ENCODE peak calls at places on chromosomes 12 and 14, in six cellular contexts. One of them, this sample, is unnamed. For H3K4me1, the result is how much of the 10 kb centered on the place peaks cover.

GRCh38 chr12:62860501-62861156 is 74.3 kb downstream of the PPM1H start:
- DNase-seq in neural progenitor cell: no peak
- DNase-seq in colonic mucosa: no peak
- DNase-seq in lung: no peak
- DNase-seq in tibial artery: no peak
- DNase-seq in heart left ventricle: no peak
- DNase-seq in this sample: no peak

GRCh38 chr12:119693006-119693405 is 25.1 kb downstream of the PRKAB1 start:
- DNase-seq in neural progenitor cell: no peak
- DNase-seq in colonic mucosa: peak
- DNase-seq in lung: peak
- DNase-seq in tibial artery: peak
- DNase-seq in heart left ventricle: peak
- DNase-seq in this sample: peak

GRCh38 chr14:106044949-106045596 is 518.7 kb downstream of the TMEM121 start:
- DNase-seq in neural progenitor cell: no peak
- DNase-seq in colonic mucosa: peak
- DNase-seq in lung: no peak
- DNase-seq in tibial artery: peak
- DNase-seq in heart left ventricle: peak
- DNase-seq in this sample: peak

GRCh38 chr12:131067993-131068942 is 114.6 kb downstream of the ADGRD1 start:
- DNase-seq in neural progenitor cell: no peak
- DNase-seq in colonic mucosa: no peak
- DNase-seq in lung: no peak
- DNase-seq in tibial artery: peak
- DNase-seq in heart left ventricle: peak
- DNase-seq in this sample: no peak

GRCh38 chr12:30973830-30974229 is 47.3 kb downstream of the TSPAN11 start:
- DNase-seq in neural progenitor cell: no peak
- DNase-seq in colonic mucosa: no peak
- DNase-seq in lung: no peak
- DNase-seq in tibial artery: no peak
- DNase-seq in heart left ventricle: no peak
- DNase-seq in this sample: no peak

GRCh38 chr12:91326043-91327027 is 143.7 kb upstream of the DCN start:
- DNase-seq in neural progenitor cell: peak
- DNase-seq in colonic mucosa: peak
- DNase-seq in lung: peak
- DNase-seq in tibial artery: peak
- DNase-seq in heart left ventricle: peak
- DNase-seq in this sample: peak

GRCh38 chr14:34331728-34332623 is 130.1 kb downstream of the SPTSSA start:
- DNase-seq in neural progenitor cell: peak
- DNase-seq in colonic mucosa: peak
- DNase-seq in lung: peak
- DNase-seq in tibial artery: peak
- DNase-seq in heart left ventricle: peak
- DNase-seq in this sample: peak

GRCh38 chr12:42862055-42862454 is 272.5 kb upstream of the PRICKLE1 start:
- DNase-seq in neural progenitor cell: no peak
- DNase-seq in colonic mucosa: no peak
- DNase-seq in lung: no peak
- DNase-seq in tibial artery: no peak
- DNase-seq in heart left ventricle: no peak
- DNase-seq in this sample: no peak

GRCh38 chr12:93025145-93026103 is 96.3 kb upstream of the EEA1 start:
- DNase-seq in neural progenitor cell: peak
- DNase-seq in colonic mucosa: no peak
- DNase-seq in lung: no peak
- DNase-seq in tibial artery: no peak
- DNase-seq in heart left ventricle: no peak
- DNase-seq in this sample: no peak

GRCh38 chr12:88493651-88494050 is 86.6 kb downstream of the KITLG start:
- DNase-seq in neural progenitor cell: no peak
- DNase-seq in colonic mucosa: no peak
- DNase-seq in lung: no peak
- DNase-seq in tibial artery: no peak
- DNase-seq in heart left ventricle: no peak
- DNase-seq in this sample: no peak

GRCh38 chr12:130879212-130879686 is 7.4 kb downstream of the RAN start:
- DNase-seq in neural progenitor cell: no peak
- DNase-seq in colonic mucosa: no peak
- DNase-seq in lung: no peak
- DNase-seq in tibial artery: no peak
- DNase-seq in heart left ventricle: no peak
- DNase-seq in this sample: peak

GRCh38 chr12:67592228-67593011 is 56.1 kb upstream of the DYRK2 start:
- DNase-seq in neural progenitor cell: no peak
- DNase-seq in colonic mucosa: peak
- DNase-seq in lung: no peak
- DNase-seq in tibial artery: no peak
- DNase-seq in heart left ventricle: no peak
- DNase-seq in this sample: no peak

GRCh38 chr12:50268482-50268881 is 14.8 kb downstream of the LIMA1 start:
- DNase-seq in neural progenitor cell: no peak
- DNase-seq in colonic mucosa: no peak
- DNase-seq in lung: no peak
- DNase-seq in tibial artery: no peak
- DNase-seq in heart left ventricle: no peak
- DNase-seq in this sample: no peak

GRCh38 chr12:49917126-49917787 is 13.6 kb upstream of the FAIM2 start:
- DNase-seq in neural progenitor cell: no peak
- DNase-seq in colonic mucosa: no peak
- DNase-seq in lung: no peak
- DNase-seq in tibial artery: no peak
- DNase-seq in heart left ventricle: no peak
- DNase-seq in this sample: no peak

GRCh38 chr14:95458459-95458858 is 58.0 kb downstream of the SYNE3 start:
- DNase-seq in neural progenitor cell: no peak
- DNase-seq in colonic mucosa: no peak
- DNase-seq in lung: no peak
- DNase-seq in tibial artery: no peak
- DNase-seq in heart left ventricle: no peak
- DNase-seq in this sample: no peak

GRCh38 chr12:31326689-31327659 is 1.0 kb upstream of the SINHCAF start:
- DNase-seq in neural progenitor cell: peak
- DNase-seq in colonic mucosa: no peak
- DNase-seq in lung: no peak
- DNase-seq in tibial artery: no peak
- DNase-seq in heart left ventricle: no peak
- DNase-seq in this sample: no peak

GRCh38 chr14:22897357-22897756 is 14.3 kb downstream of the REM2 start:
- DNase-seq in neural progenitor cell: no peak
- DNase-seq in colonic mucosa: no peak
- DNase-seq in lung: no peak
- DNase-seq in tibial artery: no peak
- DNase-seq in heart left ventricle: no peak
- DNase-seq in this sample: no peak

GRCh38 chr12:29644536-29645162 is 139.1 kb downstream of the TMTC1 start:
- DNase-seq in neural progenitor cell: no peak
- DNase-seq in colonic mucosa: no peak
- DNase-seq in lung: no peak
- DNase-seq in tibial artery: no peak
- DNase-seq in heart left ventricle: no peak
- DNase-seq in this sample: no peak

GRCh38 chr14:34322940-34323418 is 139.1 kb downstream of the SPTSSA start:
- DNase-seq in neural progenitor cell: peak
- DNase-seq in colonic mucosa: peak
- DNase-seq in lung: peak
- DNase-seq in tibial artery: peak
- DNase-seq in heart left ventricle: peak
- DNase-seq in this sample: peak

GRCh38 chr12:54397157-54397556 is 12.6 kb upstream of the ZNF385A start:
- DNase-seq in neural progenitor cell: no peak
- DNase-seq in colonic mucosa: no peak
- DNase-seq in lung: no peak
- DNase-seq in tibial artery: no peak
- DNase-seq in heart left ventricle: no peak
- DNase-seq in this sample: no peak

GRCh38 chr12:38269897-38270296 is 46.7 kb upstream of the ALG10B start:
- DNase-seq in neural progenitor cell: no peak
- DNase-seq in colonic mucosa: no peak
- DNase-seq in lung: no peak
- DNase-seq in tibial artery: no peak
- DNase-seq in heart left ventricle: no peak
- DNase-seq in this sample: no peak

GRCh38 chr12:51749986-51750317 is 98.6 kb downstream of the FIGNL2 start:
- DNase-seq in neural progenitor cell: no peak
- DNase-seq in colonic mucosa: no peak
- DNase-seq in lung: no peak
- DNase-seq in tibial artery: no peak
- DNase-seq in heart left ventricle: no peak
- DNase-seq in this sample: no peak

GRCh38 chr12:12008931-12009611 is 61.7 kb upstream of the BCL2L14 start:
- DNase-seq in neural progenitor cell: peak
- DNase-seq in colonic mucosa: no peak
- DNase-seq in lung: peak
- DNase-seq in tibial artery: no peak
- DNase-seq in heart left ventricle: no peak
- DNase-seq in this sample: no peak

GRCh38 chr14:52399886-52400599 is 85.9 kb downstream of the PTGER2 start:
- DNase-seq in neural progenitor cell: peak
- DNase-seq in colonic mucosa: peak
- DNase-seq in lung: no peak
- DNase-seq in tibial artery: no peak
- DNase-seq in heart left ventricle: no peak
- DNase-seq in this sample: peak

GRCh38 chr12:53223391-53224267 is 8.4 kb downstream of the RARG start:
- DNase-seq in neural progenitor cell: peak
- DNase-seq in colonic mucosa: no peak
- DNase-seq in lung: no peak
- DNase-seq in tibial artery: no peak
- DNase-seq in heart left ventricle: peak
- DNase-seq in this sample: no peak

GRCh38 chr14:93044116-93044515 is 71.6 kb downstream of the ITPK1 start:
- DNase-seq in neural progenitor cell: no peak
- DNase-seq in colonic mucosa: no peak
- DNase-seq in lung: no peak
- DNase-seq in tibial artery: no peak
- DNase-seq in heart left ventricle: no peak
- DNase-seq in this sample: no peak

GRCh38 chr14:33686218-33686617 is 264.7 kb downstream of the EGLN3 start:
- DNase-seq in neural progenitor cell: no peak
- DNase-seq in colonic mucosa: no peak
- DNase-seq in lung: no peak
- DNase-seq in tibial artery: no peak
- DNase-seq in heart left ventricle: no peak
- DNase-seq in this sample: no peak

GRCh38 chr14:34081576-34082136 is 130.8 kb upstream of the EGLN3 start:
- DNase-seq in neural progenitor cell: no peak
- DNase-seq in colonic mucosa: no peak
- DNase-seq in lung: no peak
- DNase-seq in tibial artery: no peak
- DNase-seq in heart left ventricle: no peak
- DNase-seq in this sample: no peak

GRCh38 chr14:34235635-34236300 is 226.3 kb downstream of the SPTSSA start:
- DNase-seq in neural progenitor cell: no peak
- DNase-seq in colonic mucosa: no peak
- DNase-seq in lung: no peak
- DNase-seq in tibial artery: no peak
- DNase-seq in heart left ventricle: no peak
- DNase-seq in this sample: no peak

GRCh38 chr12:123830675-123831074 is 68.6 kb downstream of the DNAH10 start:
- DNase-seq in neural progenitor cell: no peak
- DNase-seq in colonic mucosa: no peak
- DNase-seq in lung: no peak
- DNase-seq in tibial artery: no peak
- DNase-seq in heart left ventricle: no peak
- DNase-seq in this sample: no peak

GRCh38 chr12:123832052-123832451 is 70.0 kb downstream of the DNAH10 start:
- DNase-seq in neural progenitor cell: no peak
- DNase-seq in colonic mucosa: no peak
- DNase-seq in lung: no peak
- DNase-seq in tibial artery: no peak
- DNase-seq in heart left ventricle: no peak
- DNase-seq in this sample: no peak

GRCh38 chr12:123828120-123828519 is 66.0 kb downstream of the DNAH10 start:
- DNase-seq in neural progenitor cell: no peak
- DNase-seq in colonic mucosa: no peak
- DNase-seq in lung: no peak
- DNase-seq in tibial artery: no peak
- DNase-seq in heart left ventricle: no peak
- DNase-seq in this sample: no peak

GRCh38 chr12:123828871-123829547 is 66.9 kb downstream of the DNAH10 start:
- DNase-seq in neural progenitor cell: no peak
- DNase-seq in colonic mucosa: no peak
- DNase-seq in lung: no peak
- DNase-seq in tibial artery: no peak
- DNase-seq in heart left ventricle: no peak
- DNase-seq in this sample: no peak

GRCh38 chr12:123829561-123829960 is 67.5 kb downstream of the DNAH10 start:
- DNase-seq in neural progenitor cell: no peak
- DNase-seq in colonic mucosa: no peak
- DNase-seq in lung: no peak
- DNase-seq in tibial artery: no peak
- DNase-seq in heart left ventricle: no peak
- DNase-seq in this sample: no peak
- H3K4me1 ChIP-seq in neural progenitor cell: under half
- H3K4me1 ChIP-seq in colonic mucosa: under half
- H3K4me1 ChIP-seq in lung: under half
- H3K4me1 ChIP-seq in tibial artery: under half
- H3K4me1 ChIP-seq in heart left ventricle: under half
- H3K4me1 ChIP-seq in this sample: under half

DNA sequence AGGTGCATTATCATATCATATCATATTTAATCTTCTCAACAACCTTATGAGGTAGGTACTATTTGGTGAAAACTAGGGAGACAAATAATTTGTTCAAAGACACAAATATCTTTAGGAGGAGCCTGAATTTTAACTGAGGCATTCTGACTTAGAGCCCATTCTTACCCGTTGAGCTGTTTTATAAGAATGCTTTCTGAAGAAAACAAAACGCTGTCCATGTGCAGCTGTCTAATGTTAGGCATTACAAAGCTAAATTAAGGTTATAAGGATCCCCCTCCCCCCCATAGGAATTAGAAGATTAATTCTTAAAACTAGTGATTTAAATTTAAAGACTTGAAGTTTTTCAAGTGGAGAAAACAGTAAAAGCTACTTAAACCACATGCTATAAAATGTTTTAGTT is 6.4 kb downstream of the KTN1 start:
- DNase-seq in neural progenitor cell: no peak
- DNase-seq in colonic mucosa: no peak
- DNase-seq in lung: no peak
- DNase-seq in tibial artery: no peak
- DNase-seq in heart left ventricle: no peak
- DNase-seq in this sample: no peak
- H3K4me1 ChIP-seq in neural progenitor cell: under half
- H3K4me1 ChIP-seq in colonic mucosa: under half
- H3K4me1 ChIP-seq in lung: under half
- H3K4me1 ChIP-seq in tibial artery: half or more
- H3K4me1 ChIP-seq in heart left ventricle: half or more
- H3K4me1 ChIP-seq in this sample: half or more

GRCh38 chr12:121288941-121289340 is 7.6 kb downstream of the CAMKK2 start:
- DNase-seq in neural progenitor cell: no peak
- DNase-seq in colonic mucosa: peak
- DNase-seq in lung: no peak
- DNase-seq in tibial artery: no peak
- DNase-seq in heart left ventricle: no peak
- DNase-seq in this sample: no peak
- H3K4me1 ChIP-seq in neural progenitor cell: under half
- H3K4me1 ChIP-seq in colonic mucosa: under half
- H3K4me1 ChIP-seq in lung: under half
- H3K4me1 ChIP-seq in tibial artery: under half
- H3K4me1 ChIP-seq in heart left ventricle: under half
- H3K4me1 ChIP-seq in this sample: under half

GRCh38 chr14:73739899-73740685 is 25.9 kb upstream of the PNMA1 start:
- DNase-seq in neural progenitor cell: no peak
- DNase-seq in colonic mucosa: peak
- DNase-seq in lung: no peak
- DNase-seq in tibial artery: no peak
- DNase-seq in heart left ventricle: no peak
- DNase-seq in this sample: no peak
- H3K4me1 ChIP-seq in neural progenitor cell: under half
- H3K4me1 ChIP-seq in colonic mucosa: half or more
- H3K4me1 ChIP-seq in lung: half or more
- H3K4me1 ChIP-seq in tibial artery: half or more
- H3K4me1 ChIP-seq in heart left ventricle: half or more
- H3K4me1 ChIP-seq in this sample: half or more